ENCODE peak calls at places on chromosomes 3 and 15, in seven cellular contexts. Y, A, H, T, Z, V and N are unnamed samples.

GRCh38 chr15:56557415-56557814 is 92.5 kb upstream of the MNS1 start:
- DNase-seq in Y (no peak), A (no peak), H (no peak), T (no peak), Z (no peak), V (no peak), N (no peak)

GRCh38 chr15:47652213-47652852 is 65.0 kb upstream of the SEMA6D start:
- DNase-seq in Y (no peak), A (no peak), H (no peak), T (no peak), Z (no peak), V (peak; percentile 17), N (no peak)

GRCh38 chr3:188956839-188957489 is 214.8 kb upstream of the TPRG1 start:
- DNase-seq in Y (peak; percentile 32), A (peak; percentile 81), H (no peak), T (peak; percentile 63), Z (no peak), V (no peak), N (no peak)

GRCh38 chr3:114878119-114878839 is 268.8 kb downstream of the ZBTB20 start:
- DNase-seq in Y (no peak), A (no peak), H (no peak), T (peak; percentile 12), Z (no peak), V (no peak), N (no peak)

GRCh38 chr15:90001062-90001682 is at the start of gene ZNF710:
- DNase-seq in Y (peak; percentile 37), A (peak; percentile 73), H (peak; percentile 66), T (peak; percentile 58), Z (no peak), V (peak; percentile 68), N (peak; percentile 56)

GRCh38 chr15:81166949-81167816 is 29.5 kb upstream of the IL16 start:
- DNase-seq in Y (no peak), A (no peak), H (peak; percentile 43), T (no peak), Z (no peak), V (no peak), N (no peak)

GRCh38 chr3:44099566-44100297 is 142.0 kb upstream of the TOPAZ1 start:
- DNase-seq in Y (no peak), A (no peak), H (no peak), T (no peak), Z (no peak), V (no peak), N (no peak)

GRCh38 chr3:120506828-120507774 is 56.3 kb upstream of the FSTL1 start:
- DNase-seq in Y (peak; percentile 35), A (peak; percentile 50), H (peak; percentile 43), T (peak; percentile 46), Z (no peak), V (no peak), N (peak; percentile 43)

GRCh38 chr3:150577854-150578253 is 25.3 kb upstream of the SELENOT start:
- DNase-seq in Y (no peak), A (no peak), H (no peak), T (peak; percentile 19), Z (no peak), V (no peak), N (no peak)

GRCh38 chr3:195896361-195897080 is 11.8 kb downstream of the TNK2 start:
- DNase-seq in Y (no peak), A (peak; percentile 51), H (peak; percentile 65), T (peak; percentile 44), Z (peak; percentile 69), V (peak; percentile 64), N (no peak)

GRCh38 chr3:129970603-129971002 is 3.9 kb upstream of the TRH start:
- DNase-seq in Y (no peak), A (no peak), H (no peak), T (no peak), Z (no peak), V (no peak), N (no peak)

GRCh38 chr3:123660900-123661299 is 76.0 kb upstream of the HACD2 start:
- DNase-seq in Y (no peak), A (no peak), H (peak; percentile 98), T (no peak), Z (peak; percentile 64), V (peak; percentile 99), N (no peak)

GRCh38 chr3:45124379-45124778 is 21.8 kb downstream of the CDCP1 start:
- DNase-seq in Y (no peak), A (no peak), H (no peak), T (peak; percentile 61), Z (no peak), V (no peak), N (no peak)

GRCh38 chr3:37290551-37290950 is 116.2 kb upstream of the LRRFIP2 start:
- DNase-seq in Y (no peak), A (peak; percentile 29), H (no peak), T (no peak), Z (no peak), V (no peak), N (no peak)

GRCh38 chr15:96699871-96700401 is 369.4 kb downstream of the NR2F2 start:
- DNase-seq in Y (no peak), A (peak; percentile 69), H (no peak), T (no peak), Z (no peak), V (no peak), N (no peak)

GRCh38 chr3:76442374-76442915 is 597.5 kb upstream of the ROBO2 start:
- DNase-seq in Y (no peak), A (no peak), H (no peak), T (no peak), Z (no peak), V (no peak), N (no peak)

GRCh38 chr3:46482632-46483311 is 15.0 kb upstream of the RTP3 start:
- DNase-seq in Y (no peak), A (no peak), H (no peak), T (no peak), Z (no peak), V (no peak), N (no peak)

GRCh38 chr3:42061711-42062408 is 29.3 kb upstream of the TRAK1 start:
- DNase-seq in Y (no peak), A (no peak), H (no peak), T (peak; percentile 85), Z (no peak), V (no peak), N (no peak)

GRCh38 chr15:41746802-41747201 is 27.5 kb upstream of the MAPKBP1 start:
- DNase-seq in Y (no peak), A (no peak), H (no peak), T (no peak), Z (no peak), V (no peak), N (no peak)

GRCh38 chr3:23959147-23959900 is 14.2 kb downstream of the NR1D2 start:
- DNase-seq in Y (no peak), A (no peak), H (no peak), T (peak; percentile 82), Z (no peak), V (no peak), N (no peak)

GRCh38 chr3:73546961-73547360 is 77.8 kb downstream of the PDZRN3 start:
- DNase-seq in Y (no peak), A (no peak), H (no peak), T (no peak), Z (no peak), V (no peak), N (no peak)

GRCh38 chr3:132348531-132348930 is 31.3 kb downstream of the ACP3 start:
- DNase-seq in Y (no peak), A (no peak), H (no peak), T (no peak), Z (no peak), V (no peak), N (no peak)
- TF ChIP-seq CTCF in Y (no peak), A (no peak), H (no peak), T (no peak), Z (no peak), V (no peak), N (no peak)

DNA sequence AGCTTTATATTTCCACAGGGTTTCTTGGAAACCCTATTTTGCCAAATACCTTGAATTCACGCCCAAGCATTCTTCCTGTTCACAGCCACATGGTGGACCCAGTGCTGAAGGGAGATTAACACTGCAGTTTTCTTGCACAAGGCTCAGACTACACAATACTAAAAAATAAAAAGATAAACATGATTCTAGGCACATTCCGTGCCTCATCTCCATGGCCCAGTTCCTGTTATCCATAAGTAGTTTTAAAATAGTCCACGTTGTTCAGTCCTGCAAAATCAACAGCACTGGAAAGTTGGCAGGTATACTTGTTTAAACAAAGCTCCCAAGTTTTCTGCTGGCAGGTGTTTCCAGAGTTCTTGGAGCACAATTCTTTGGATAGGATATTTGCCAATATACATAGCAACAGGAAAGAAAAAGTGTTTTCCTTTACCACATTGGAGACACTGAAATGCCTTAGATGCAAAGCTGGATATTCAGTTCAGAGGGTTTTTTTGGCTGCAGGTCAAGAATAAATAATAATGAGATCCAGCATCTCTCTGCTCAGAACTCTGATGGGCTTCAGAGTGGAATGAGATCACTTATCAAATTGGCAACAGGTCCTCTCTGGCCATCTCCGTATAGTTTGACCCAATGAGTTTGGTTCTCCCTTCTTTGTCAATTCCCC is 88.1 kb upstream of the TGFBR2 start:
- DNase-seq in Y (no peak), A (no peak), H (peak; percentile 62), T (peak; percentile 75), Z (no peak), V (peak; percentile 46), N (no peak)
- TF ChIP-seq CTCF in Y (no peak), A (no peak), H (no peak), T (no peak), Z (no peak), V (no peak), N (no peak)

DNA sequence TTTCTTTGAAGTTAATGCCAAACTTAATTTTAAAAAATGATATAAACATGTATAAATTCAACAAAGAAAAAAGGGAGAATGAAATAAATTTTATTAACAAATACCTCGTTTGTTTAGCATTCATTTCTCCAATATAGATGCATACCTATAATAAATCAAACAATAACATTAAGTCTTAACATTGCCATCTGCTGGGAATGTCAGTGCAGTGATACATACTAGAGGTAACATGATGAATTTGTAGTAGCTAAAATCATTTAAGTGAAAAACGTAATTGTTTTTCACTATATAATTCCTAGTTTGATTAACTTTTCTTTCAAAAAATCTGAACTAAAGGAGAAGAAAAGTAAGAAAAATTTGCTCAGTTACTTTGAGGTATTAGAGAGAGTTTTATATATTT is 340.2 kb upstream of the CBLB start:
- DNase-seq in Y (no peak), A (no peak), H (peak; percentile 17), T (peak; percentile 45), Z (no peak), V (no peak), N (no peak)
- TF ChIP-seq CTCF in Y (no peak), A (no peak), H (no peak), T (peak; percentile 32), Z (no peak), V (no peak), N (no peak)

DNA sequence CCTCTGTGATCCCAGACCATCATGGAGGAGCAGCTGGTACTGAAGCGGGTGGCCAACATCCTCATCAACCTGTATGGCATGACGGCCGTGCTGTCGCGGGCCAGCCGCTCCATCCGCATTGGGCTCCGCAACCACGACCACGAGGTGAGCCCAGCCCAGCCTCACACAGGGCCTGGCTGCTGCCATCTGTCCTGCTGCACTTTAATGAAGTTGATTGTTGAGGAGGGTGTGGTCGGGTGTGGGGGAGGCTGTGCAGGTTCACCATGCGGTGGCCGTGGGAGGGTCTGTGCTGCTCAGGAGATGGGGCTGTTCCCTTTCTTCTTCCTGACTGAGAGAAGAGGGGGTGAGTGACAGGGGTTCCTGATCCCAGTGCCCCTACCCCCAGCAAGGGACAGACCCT is 30.6 kb downstream of the ACAD9 start:
- DNase-seq in Y (no peak), A (no peak), H (no peak), T (no peak), Z (no peak), V (no peak), N (no peak)
- TF ChIP-seq CTCF in Y (no peak), A (no peak), H (no peak), T (no peak), Z (no peak), V (no peak), N (no peak)

GRCh38 chr15:72074335-72075060 is 43.5 kb downstream of the MYO9A start:
- DNase-seq in Y (no peak), A (no peak), H (no peak), T (no peak), Z (no peak), V (no peak), N (no peak)
- TF ChIP-seq CTCF in Y (no peak), A (no peak), H (no peak), T (no peak), Z (no peak), V (no peak), N (no peak)